ENCODE peak calls at places on chromosomes 3 and 15, in five cellular contexts. Q is WTC11, N is fibroblast of lung, G is IMR-90, P is bronchial epithelial cell. J is an unnamed sample.

GRCh38 chr3:171954644-171955365 is 84.6 kb upstream of the FNDC3B start:
- DNase-seq in Q (no peak), N (peak; percentile 38), G (no peak), P (peak; percentile 29), J (no peak)

GRCh38 chr3:45226206-45226915 is at the start of gene TMEM158:
- DNase-seq in Q (peak; percentile 79), N (peak; percentile 66), G (peak; percentile 70), P (peak; percentile 50), J (peak; percentile 54)

GRCh38 chr3:72085036-72085435 is 300.1 kb upstream of the PROK2 start:
- DNase-seq in Q (no peak), N (no peak), G (no peak), P (no peak), J (no peak)

GRCh38 chr3:414063-414462 is 217.5 kb downstream of the CHL1 start:
- DNase-seq in Q (no peak), N (peak; percentile 27), G (peak; percentile 10), P (peak; percentile 50), J (no peak)

GRCh38 chr3:63179862-63180522 is 98.1 kb upstream of the SYNPR start:
- DNase-seq in Q (no peak), N (no peak), G (no peak), P (no peak), J (no peak)

GRCh38 chr3:31041161-31041978 is 146.9 kb upstream of the GADL1 start:
- DNase-seq in Q (peak; percentile 22), N (peak; percentile 49), G (peak; percentile 78), P (peak; percentile 95), J (no peak)

GRCh38 chr15:47887181-47887580 is 169.9 kb downstream of the SEMA6D start:
- DNase-seq in Q (no peak), N (no peak), G (no peak), P (no peak), J (no peak)

GRCh38 chr3:14508966-14509795 is 31.0 kb downstream of the GRIP2 start:
- DNase-seq in Q (peak; percentile 95), N (peak; percentile 17), G (peak; percentile 18), P (peak; percentile 21), J (peak; percentile 37)

GRCh38 chr3:170419301-170420087 is 826 bp downstream of the CLDN11 start:
- DNase-seq in Q (peak; percentile 64), N (peak; percentile 46), G (peak; percentile 41), P (no peak), J (no peak)

GRCh38 chr3:4759689-4760312 is 219.4 kb upstream of the BHLHE40 start:
- DNase-seq in Q (no peak), N (no peak), G (no peak), P (no peak), J (no peak)

GRCh38 chr3:73874596-73874995 is 249.9 kb upstream of the PDZRN3 start:
- DNase-seq in Q (no peak), N (no peak), G (no peak), P (no peak), J (no peak)

GRCh38 chr15:68384451-68385239 is 47.3 kb downstream of the ITGA11 start:
- DNase-seq in Q (peak; percentile 4), N (peak; percentile 91), G (peak; percentile 92), P (peak; percentile 40), J (no peak)

GRCh38 chr15:28900041-28900891 is 14.5 kb downstream of the APBA2 start:
- DNase-seq in Q (no peak), N (no peak), G (no peak), P (no peak), J (no peak)

GRCh38 chr3:182172534-182172933 is 460.8 kb downstream of the SOX2 start:
- DNase-seq in Q (no peak), N (no peak), G (no peak), P (no peak), J (no peak)

GRCh38 chr3:35659808-35660207 is 20.5 kb downstream of the ARPP21 start:
- DNase-seq in Q (peak; percentile 11), N (no peak), G (no peak), P (peak; percentile 42), J (no peak)

GRCh38 chr3:111998661-111999641 is at the start of gene TAGLN3:
- DNase-seq in Q (peak; percentile 54), N (no peak), G (no peak), P (peak; percentile 63), J (no peak)

GRCh38 chr3:50194903-50195500 is 3.6 kb downstream of the GNAT1 start:
- DNase-seq in Q (peak; percentile 72), N (no peak), G (no peak), P (peak; percentile 14), J (no peak)

GRCh38 chr3:127750226-127751031 is 71.9 kb downstream of the MGLL start:
- DNase-seq in Q (no peak), N (peak; percentile 85), G (peak; percentile 94), P (peak; percentile 91), J (no peak)

J was measured in T follicular helper cell.